ENCODE peak calls at places on chromosomes 3 and 15, in ten cellular contexts. One of them, this sample, is unnamed.

GRCh38 chr3:16326724-16327349 is 61.8 kb downstream of the OXNAD1 start:
- DNase-seq in A673: no peak
- DNase-seq in activated naive CD8-positive, alpha-beta T cell treated with anti-CD3 and anti-CD28 coated beads for 36 hours: no peak
- DNase-seq in anterior cingulate cortex: no peak
- DNase-seq in choroid plexus epithelial cell: no peak
- DNase-seq in activated CD4-positive, alpha-beta T cell treated with anti-CD3 and anti-CD28 coated beads, Interleukin-2, amount 50 U/mL, for 24 hours: no peak
- DNase-seq in AG08395: no peak
- DNase-seq in A549: no peak
- DNase-seq in brain microvascular endothelial cell: no peak
- DNase-seq in endodermal cell: peak
- DNase-seq in this sample: no peak

GRCh38 chr3:126208618-126209256 is 28.4 kb upstream of the ALDH1L1 start:
- DNase-seq in AG08395: peak
- DNase-seq in endodermal cell: no peak
- DNase-seq in brain microvascular endothelial cell: peak
- DNase-seq in choroid plexus epithelial cell: peak
- DNase-seq in A549: peak
- DNase-seq in anterior cingulate cortex: peak
- DNase-seq in activated naive CD8-positive, alpha-beta T cell treated with anti-CD3 and anti-CD28 coated beads for 36 hours: no peak
- DNase-seq in activated CD4-positive, alpha-beta T cell treated with anti-CD3 and anti-CD28 coated beads, Interleukin-2, amount 50 U/mL, for 24 hours: no peak
- DNase-seq in A673: peak
- DNase-seq in this sample: peak

GRCh38 chr3:34212175-34212574 is 413.7 kb downstream of the PDCD6IP start:
- DNase-seq in activated naive CD8-positive, alpha-beta T cell treated with anti-CD3 and anti-CD28 coated beads for 36 hours: no peak
- DNase-seq in anterior cingulate cortex: no peak
- DNase-seq in AG08395: no peak
- DNase-seq in A549: no peak
- DNase-seq in activated CD4-positive, alpha-beta T cell treated with anti-CD3 and anti-CD28 coated beads, Interleukin-2, amount 50 U/mL, for 24 hours: no peak
- DNase-seq in A673: no peak
- DNase-seq in choroid plexus epithelial cell: peak
- DNase-seq in endodermal cell: no peak
- DNase-seq in brain microvascular endothelial cell: peak
- DNase-seq in this sample: no peak

GRCh38 chr3:41188291-41188690 is 11.0 kb upstream of the CTNNB1 start:
- DNase-seq in brain microvascular endothelial cell: no peak
- DNase-seq in AG08395: no peak
- DNase-seq in activated naive CD8-positive, alpha-beta T cell treated with anti-CD3 and anti-CD28 coated beads for 36 hours: peak
- DNase-seq in A673: no peak
- DNase-seq in A549: no peak
- DNase-seq in activated CD4-positive, alpha-beta T cell treated with anti-CD3 and anti-CD28 coated beads, Interleukin-2, amount 50 U/mL, for 24 hours: peak
- DNase-seq in endodermal cell: no peak
- DNase-seq in choroid plexus epithelial cell: no peak
- DNase-seq in anterior cingulate cortex: no peak
- DNase-seq in this sample: no peak

GRCh38 chr3:159486580-159486979 is 502.1 kb upstream of the IL12A start:
- DNase-seq in A549: peak
- DNase-seq in choroid plexus epithelial cell: peak
- DNase-seq in AG08395: no peak
- DNase-seq in anterior cingulate cortex: no peak
- DNase-seq in activated CD4-positive, alpha-beta T cell treated with anti-CD3 and anti-CD28 coated beads, Interleukin-2, amount 50 U/mL, for 24 hours: no peak
- DNase-seq in endodermal cell: peak
- DNase-seq in A673: no peak
- DNase-seq in brain microvascular endothelial cell: no peak
- DNase-seq in activated naive CD8-positive, alpha-beta T cell treated with anti-CD3 and anti-CD28 coated beads for 36 hours: no peak
- DNase-seq in this sample: peak

GRCh38 chr15:52780172-52780980 is 9.8 kb downstream of the ONECUT1 start:
- DNase-seq in A549: peak
- DNase-seq in anterior cingulate cortex: peak
- DNase-seq in activated naive CD8-positive, alpha-beta T cell treated with anti-CD3 and anti-CD28 coated beads for 36 hours: peak
- DNase-seq in activated CD4-positive, alpha-beta T cell treated with anti-CD3 and anti-CD28 coated beads, Interleukin-2, amount 50 U/mL, for 24 hours: peak
- DNase-seq in A673: peak
- DNase-seq in choroid plexus epithelial cell: peak
- DNase-seq in AG08395: peak
- DNase-seq in brain microvascular endothelial cell: peak
- DNase-seq in endodermal cell: peak
- DNase-seq in this sample: peak

GRCh38 chr3:168876346-168877035 is 780.8 kb upstream of the GOLIM4 start:
- DNase-seq in choroid plexus epithelial cell: no peak
- DNase-seq in anterior cingulate cortex: no peak
- DNase-seq in A673: no peak
- DNase-seq in endodermal cell: no peak
- DNase-seq in A549: no peak
- DNase-seq in activated naive CD8-positive, alpha-beta T cell treated with anti-CD3 and anti-CD28 coated beads for 36 hours: no peak
- DNase-seq in brain microvascular endothelial cell: no peak
- DNase-seq in AG08395: no peak
- DNase-seq in activated CD4-positive, alpha-beta T cell treated with anti-CD3 and anti-CD28 coated beads, Interleukin-2, amount 50 U/mL, for 24 hours: no peak
- DNase-seq in this sample: no peak

GRCh38 chr3:104032283-104032682 is 1334.4 kb upstream of the ALCAM start:
- DNase-seq in A549: no peak
- DNase-seq in activated naive CD8-positive, alpha-beta T cell treated with anti-CD3 and anti-CD28 coated beads for 36 hours: no peak
- DNase-seq in activated CD4-positive, alpha-beta T cell treated with anti-CD3 and anti-CD28 coated beads, Interleukin-2, amount 50 U/mL, for 24 hours: no peak
- DNase-seq in A673: no peak
- DNase-seq in AG08395: no peak
- DNase-seq in choroid plexus epithelial cell: peak
- DNase-seq in brain microvascular endothelial cell: peak
- DNase-seq in endodermal cell: no peak
- DNase-seq in anterior cingulate cortex: no peak
- DNase-seq in this sample: peak

GRCh38 chr15:79989682-79990081 is 18.7 kb upstream of the BCL2A1 start:
- DNase-seq in A549: no peak
- DNase-seq in anterior cingulate cortex: no peak
- DNase-seq in AG08395: peak
- DNase-seq in choroid plexus epithelial cell: peak
- DNase-seq in A673: no peak
- DNase-seq in brain microvascular endothelial cell: no peak
- DNase-seq in endodermal cell: no peak
- DNase-seq in activated naive CD8-positive, alpha-beta T cell treated with anti-CD3 and anti-CD28 coated beads for 36 hours: no peak
- DNase-seq in activated CD4-positive, alpha-beta T cell treated with anti-CD3 and anti-CD28 coated beads, Interleukin-2, amount 50 U/mL, for 24 hours: no peak
- DNase-seq in this sample: no peak

GRCh38 chr3:9810357-9810726 is 280 bp downstream of the TTLL3 start:
- DNase-seq in A673: no peak
- DNase-seq in A549: no peak
- DNase-seq in activated naive CD8-positive, alpha-beta T cell treated with anti-CD3 and anti-CD28 coated beads for 36 hours: no peak
- DNase-seq in activated CD4-positive, alpha-beta T cell treated with anti-CD3 and anti-CD28 coated beads, Interleukin-2, amount 50 U/mL, for 24 hours: no peak
- DNase-seq in choroid plexus epithelial cell: no peak
- DNase-seq in anterior cingulate cortex: no peak
- DNase-seq in endodermal cell: peak
- DNase-seq in brain microvascular endothelial cell: no peak
- DNase-seq in AG08395: peak
- DNase-seq in this sample: no peak

GRCh38 chr3:40925228-40925627 is 274.1 kb upstream of the CTNNB1 start:
- DNase-seq in anterior cingulate cortex: no peak
- DNase-seq in A549: no peak
- DNase-seq in A673: no peak
- DNase-seq in endodermal cell: peak
- DNase-seq in activated naive CD8-positive, alpha-beta T cell treated with anti-CD3 and anti-CD28 coated beads for 36 hours: no peak
- DNase-seq in choroid plexus epithelial cell: no peak
- DNase-seq in brain microvascular endothelial cell: no peak
- DNase-seq in AG08395: no peak
- DNase-seq in activated CD4-positive, alpha-beta T cell treated with anti-CD3 and anti-CD28 coated beads, Interleukin-2, amount 50 U/mL, for 24 hours: no peak
- DNase-seq in this sample: no peak

GRCh38 chr15:71223516-71223915 is 108.2 kb downstream of the THSD4 start:
- DNase-seq in choroid plexus epithelial cell: no peak
- DNase-seq in A673: no peak
- DNase-seq in A549: no peak
- DNase-seq in anterior cingulate cortex: no peak
- DNase-seq in activated CD4-positive, alpha-beta T cell treated with anti-CD3 and anti-CD28 coated beads, Interleukin-2, amount 50 U/mL, for 24 hours: no peak
- DNase-seq in endodermal cell: no peak
- DNase-seq in AG08395: no peak
- DNase-seq in activated naive CD8-positive, alpha-beta T cell treated with anti-CD3 and anti-CD28 coated beads for 36 hours: no peak
- DNase-seq in brain microvascular endothelial cell: no peak
- DNase-seq in this sample: no peak

GRCh38 chr15:28888900-28889299 is 3.1 kb downstream of the APBA2 start:
- DNase-seq in A673: no peak
- DNase-seq in A549: no peak
- DNase-seq in activated naive CD8-positive, alpha-beta T cell treated with anti-CD3 and anti-CD28 coated beads for 36 hours: no peak
- DNase-seq in choroid plexus epithelial cell: no peak
- DNase-seq in anterior cingulate cortex: peak
- DNase-seq in activated CD4-positive, alpha-beta T cell treated with anti-CD3 and anti-CD28 coated beads, Interleukin-2, amount 50 U/mL, for 24 hours: no peak
- DNase-seq in brain microvascular endothelial cell: no peak
- DNase-seq in endodermal cell: no peak
- DNase-seq in AG08395: no peak
- DNase-seq in this sample: no peak

GRCh38 chr3:71062920-71063767 is 520.4 kb downstream of the FOXP1 start:
- DNase-seq in anterior cingulate cortex: no peak
- DNase-seq in choroid plexus epithelial cell: peak
- DNase-seq in brain microvascular endothelial cell: peak
- DNase-seq in activated naive CD8-positive, alpha-beta T cell treated with anti-CD3 and anti-CD28 coated beads for 36 hours: no peak
- DNase-seq in activated CD4-positive, alpha-beta T cell treated with anti-CD3 and anti-CD28 coated beads, Interleukin-2, amount 50 U/mL, for 24 hours: peak
- DNase-seq in A549: no peak
- DNase-seq in AG08395: peak
- DNase-seq in endodermal cell: no peak
- DNase-seq in A673: no peak
- DNase-seq in this sample: peak

GRCh38 chr3:115381931-115382330 is 234.8 kb upstream of the ZBTB20 start:
- DNase-seq in brain microvascular endothelial cell: no peak
- DNase-seq in anterior cingulate cortex: no peak
- DNase-seq in A549: no peak
- DNase-seq in endodermal cell: no peak
- DNase-seq in AG08395: no peak
- DNase-seq in A673: no peak
- DNase-seq in activated naive CD8-positive, alpha-beta T cell treated with anti-CD3 and anti-CD28 coated beads for 36 hours: no peak
- DNase-seq in activated CD4-positive, alpha-beta T cell treated with anti-CD3 and anti-CD28 coated beads, Interleukin-2, amount 50 U/mL, for 24 hours: no peak
- DNase-seq in choroid plexus epithelial cell: no peak
- DNase-seq in this sample: no peak

GRCh38 chr15:74854453-74854852 is 11.5 kb upstream of the ULK3 start:
- DNase-seq in A549: no peak
- DNase-seq in anterior cingulate cortex: no peak
- DNase-seq in activated CD4-positive, alpha-beta T cell treated with anti-CD3 and anti-CD28 coated beads, Interleukin-2, amount 50 U/mL, for 24 hours: no peak
- DNase-seq in endodermal cell: no peak
- DNase-seq in A673: no peak
- DNase-seq in activated naive CD8-positive, alpha-beta T cell treated with anti-CD3 and anti-CD28 coated beads for 36 hours: no peak
- DNase-seq in choroid plexus epithelial cell: no peak
- DNase-seq in brain microvascular endothelial cell: no peak
- DNase-seq in AG08395: no peak
- DNase-seq in this sample: no peak

GRCh38 chr3:121592856-121593702 is at the start of gene FBXO40:
- DNase-seq in endodermal cell: peak
- DNase-seq in brain microvascular endothelial cell: no peak
- DNase-seq in activated naive CD8-positive, alpha-beta T cell treated with anti-CD3 and anti-CD28 coated beads for 36 hours: no peak
- DNase-seq in activated CD4-positive, alpha-beta T cell treated with anti-CD3 and anti-CD28 coated beads, Interleukin-2, amount 50 U/mL, for 24 hours: no peak
- DNase-seq in anterior cingulate cortex: peak
- DNase-seq in A673: no peak
- DNase-seq in choroid plexus epithelial cell: peak
- DNase-seq in A549: no peak
- DNase-seq in AG08395: no peak
- DNase-seq in this sample: peak

GRCh38 chr3:182692685-182693084 is 100.6 kb upstream of the ATP11B start:
- DNase-seq in choroid plexus epithelial cell: no peak
- DNase-seq in activated CD4-positive, alpha-beta T cell treated with anti-CD3 and anti-CD28 coated beads, Interleukin-2, amount 50 U/mL, for 24 hours: no peak
- DNase-seq in AG08395: no peak
- DNase-seq in A673: no peak
- DNase-seq in activated naive CD8-positive, alpha-beta T cell treated with anti-CD3 and anti-CD28 coated beads for 36 hours: no peak
- DNase-seq in brain microvascular endothelial cell: no peak
- DNase-seq in anterior cingulate cortex: no peak
- DNase-seq in endodermal cell: no peak
- DNase-seq in A549: no peak
- DNase-seq in this sample: no peak

GRCh38 chr3:197555281-197556261 is at the start of gene BDH1:
- DNase-seq in activated CD4-positive, alpha-beta T cell treated with anti-CD3 and anti-CD28 coated beads, Interleukin-2, amount 50 U/mL, for 24 hours: peak
- DNase-seq in A673: peak
- DNase-seq in A549: no peak
- DNase-seq in anterior cingulate cortex: peak
- DNase-seq in activated naive CD8-positive, alpha-beta T cell treated with anti-CD3 and anti-CD28 coated beads for 36 hours: peak
- DNase-seq in endodermal cell: peak
- DNase-seq in choroid plexus epithelial cell: peak
- DNase-seq in AG08395: no peak
- DNase-seq in brain microvascular endothelial cell: no peak
- DNase-seq in this sample: peak

GRCh38 chr15:74657846-74658245 is 38.0 kb downstream of the EDC3 start:
- DNase-seq in A549: no peak
- DNase-seq in activated CD4-positive, alpha-beta T cell treated with anti-CD3 and anti-CD28 coated beads, Interleukin-2, amount 50 U/mL, for 24 hours: no peak
- DNase-seq in activated naive CD8-positive, alpha-beta T cell treated with anti-CD3 and anti-CD28 coated beads for 36 hours: no peak
- DNase-seq in choroid plexus epithelial cell: peak
- DNase-seq in AG08395: peak
- DNase-seq in brain microvascular endothelial cell: peak
- DNase-seq in anterior cingulate cortex: no peak
- DNase-seq in endodermal cell: no peak
- DNase-seq in A673: no peak
- DNase-seq in this sample: peak

GRCh38 chr3:70757658-70758057 is 445.2 kb upstream of the MDFIC2 start:
- DNase-seq in choroid plexus epithelial cell: no peak
- DNase-seq in activated naive CD8-positive, alpha-beta T cell treated with anti-CD3 and anti-CD28 coated beads for 36 hours: no peak
- DNase-seq in anterior cingulate cortex: no peak
- DNase-seq in brain microvascular endothelial cell: no peak
- DNase-seq in AG08395: no peak
- DNase-seq in A549: no peak
- DNase-seq in endodermal cell: no peak
- DNase-seq in activated CD4-positive, alpha-beta T cell treated with anti-CD3 and anti-CD28 coated beads, Interleukin-2, amount 50 U/mL, for 24 hours: no peak
- DNase-seq in A673: no peak
- DNase-seq in this sample: no peak

GRCh38 chr3:152400912-152401311 is 132.2 kb downstream of the MBNL1 start:
- DNase-seq in activated CD4-positive, alpha-beta T cell treated with anti-CD3 and anti-CD28 coated beads, Interleukin-2, amount 50 U/mL, for 24 hours: no peak
- DNase-seq in activated naive CD8-positive, alpha-beta T cell treated with anti-CD3 and anti-CD28 coated beads for 36 hours: no peak
- DNase-seq in endodermal cell: no peak
- DNase-seq in A673: no peak
- DNase-seq in brain microvascular endothelial cell: peak
- DNase-seq in A549: no peak
- DNase-seq in AG08395: peak
- DNase-seq in choroid plexus epithelial cell: peak
- DNase-seq in anterior cingulate cortex: no peak
- DNase-seq in this sample: no peak

GRCh38 chr3:62139957-62140356 is 233.4 kb downstream of the FEZF2 start:
- DNase-seq in brain microvascular endothelial cell: peak
- DNase-seq in activated CD4-positive, alpha-beta T cell treated with anti-CD3 and anti-CD28 coated beads, Interleukin-2, amount 50 U/mL, for 24 hours: no peak
- DNase-seq in AG08395: no peak
- DNase-seq in endodermal cell: no peak
- DNase-seq in A673: no peak
- DNase-seq in A549: no peak
- DNase-seq in anterior cingulate cortex: no peak
- DNase-seq in activated naive CD8-positive, alpha-beta T cell treated with anti-CD3 and anti-CD28 coated beads for 36 hours: no peak
- DNase-seq in choroid plexus epithelial cell: peak
- DNase-seq in this sample: peak

GRCh38 chr3:43032646-43033628 is 53.8 kb downstream of the GASK1A start:
- DNase-seq in choroid plexus epithelial cell: no peak
- DNase-seq in endodermal cell: peak
- DNase-seq in activated naive CD8-positive, alpha-beta T cell treated with anti-CD3 and anti-CD28 coated beads for 36 hours: no peak
- DNase-seq in AG08395: no peak
- DNase-seq in A673: no peak
- DNase-seq in anterior cingulate cortex: no peak
- DNase-seq in brain microvascular endothelial cell: no peak
- DNase-seq in activated CD4-positive, alpha-beta T cell treated with anti-CD3 and anti-CD28 coated beads, Interleukin-2, amount 50 U/mL, for 24 hours: no peak
- DNase-seq in A549: no peak
- DNase-seq in this sample: no peak

GRCh38 chr3:46719735-46720271 is 2.1 kb upstream of the PRSS50 start:
- DNase-seq in A673: no peak
- DNase-seq in anterior cingulate cortex: no peak
- DNase-seq in choroid plexus epithelial cell: no peak
- DNase-seq in endodermal cell: peak
- DNase-seq in brain microvascular endothelial cell: no peak
- DNase-seq in AG08395: no peak
- DNase-seq in activated CD4-positive, alpha-beta T cell treated with anti-CD3 and anti-CD28 coated beads, Interleukin-2, amount 50 U/mL, for 24 hours: no peak
- DNase-seq in A549: no peak
- DNase-seq in activated naive CD8-positive, alpha-beta T cell treated with anti-CD3 and anti-CD28 coated beads for 36 hours: no peak
- DNase-seq in this sample: no peak

GRCh38 chr3:23162939-23163338 is 40.2 kb upstream of the UBE2E2 start:
- DNase-seq in AG08395: no peak
- DNase-seq in choroid plexus epithelial cell: no peak
- DNase-seq in A673: no peak
- DNase-seq in A549: no peak
- DNase-seq in activated CD4-positive, alpha-beta T cell treated with anti-CD3 and anti-CD28 coated beads, Interleukin-2, amount 50 U/mL, for 24 hours: no peak
- DNase-seq in anterior cingulate cortex: no peak
- DNase-seq in brain microvascular endothelial cell: no peak
- DNase-seq in endodermal cell: no peak
- DNase-seq in activated naive CD8-positive, alpha-beta T cell treated with anti-CD3 and anti-CD28 coated beads for 36 hours: no peak
- DNase-seq in this sample: no peak

GRCh38 chr15:75170711-75171341 is 30.9 kb upstream of the C15orf39 start:
- DNase-seq in A549: no peak
- DNase-seq in activated CD4-positive, alpha-beta T cell treated with anti-CD3 and anti-CD28 coated beads, Interleukin-2, amount 50 U/mL, for 24 hours: no peak
- DNase-seq in A673: no peak
- DNase-seq in AG08395: no peak
- DNase-seq in activated naive CD8-positive, alpha-beta T cell treated with anti-CD3 and anti-CD28 coated beads for 36 hours: no peak
- DNase-seq in endodermal cell: no peak
- DNase-seq in choroid plexus epithelial cell: no peak
- DNase-seq in brain microvascular endothelial cell: no peak
- DNase-seq in anterior cingulate cortex: no peak
- DNase-seq in this sample: peak

GRCh38 chr3:126269360-126269759 is 87.8 kb downstream of the KLF15 start:
- DNase-seq in choroid plexus epithelial cell: peak
- DNase-seq in activated naive CD8-positive, alpha-beta T cell treated with anti-CD3 and anti-CD28 coated beads for 36 hours: no peak
- DNase-seq in A673: no peak
- DNase-seq in anterior cingulate cortex: no peak
- DNase-seq in AG08395: no peak
- DNase-seq in A549: no peak
- DNase-seq in brain microvascular endothelial cell: no peak
- DNase-seq in activated CD4-positive, alpha-beta T cell treated with anti-CD3 and anti-CD28 coated beads, Interleukin-2, amount 50 U/mL, for 24 hours: no peak
- DNase-seq in endodermal cell: no peak
- DNase-seq in this sample: no peak